ENCODE peak calls at places on chromosomes 13 and 19, in six cellular contexts. V is NB4; D is esophagus squamous epithelium; C is pancreas; K is brain microvascular endothelial cell; Z is CD8-positive, alpha-beta T cell. X is an unnamed sample.

GRCh38 chr19:1017906-1018305 is 3.0 kb downstream of the TMEM259 start:
- DNase-seq in D (no peak), V (no peak), Z (no peak), C (peak; percentile 69), K (no peak), X (no peak)

GRCh38 chr19:10891360-10892108 is 20.2 kb downstream of the CARM1 start:
- DNase-seq in D (no peak), V (no peak), Z (no peak), K (no peak), C (no peak), X (no peak)

GRCh38 chr19:18023596-18024212 is 15.7 kb downstream of the ARRDC2 start:
- DNase-seq in K (peak; percentile 87), D (peak; percentile 45), V (peak; percentile 93), Z (peak; percentile 69), C (no peak), X (peak; percentile 84)

GRCh38 chr13:95784161-95784880 is 107.4 kb downstream of the DNAJC3 start:
- DNase-seq in V (no peak), K (peak; percentile 57), Z (no peak), D (no peak), C (no peak), X (no peak)

GRCh38 chr13:79516590-79516989 is 35.6 kb downstream of the NDFIP2 start:
- DNase-seq in Z (no peak), C (no peak), D (no peak), V (no peak), K (no peak), X (no peak)

GRCh38 chr13:18960637-18961227 is 220.9 kb downstream of the TUBA3C start:
- DNase-seq in Z (no peak), D (no peak), C (peak; percentile 50), K (no peak), V (no peak), X (no peak)

GRCh38 chr13:62250501-62251175 is 835.0 kb upstream of the PCDH20 start:
- DNase-seq in D (no peak), V (peak; percentile 4), C (no peak), Z (no peak), K (no peak), X (no peak)

GRCh38 chr13:88051746-88052482 is 380.7 kb downstream of the SLITRK5 start:
- DNase-seq in D (no peak), V (peak; percentile 11), Z (no peak), K (no peak), C (peak; percentile 39), X (no peak)

GRCh38 chr19:11587302-11587972 is 9.8 kb upstream of the ZNF627 start:
- DNase-seq in D (no peak), V (peak; percentile 84), Z (peak; percentile 60), K (peak; percentile 65), C (no peak), X (peak; percentile 82)

GRCh38 chr13:77345150-77345780 is 18.4 kb upstream of the MYCBP2 start:
- DNase-seq in C (no peak), Z (no peak), V (no peak), D (no peak), K (no peak), X (no peak)

GRCh38 chr13:75479102-75479501 is 2.9 kb downstream of the TBC1D4 start:
- DNase-seq in D (no peak), C (no peak), V (no peak), K (no peak), Z (no peak), X (no peak)

GRCh38 chr19:54317108-54317964 is 4.4 kb upstream of the LILRA5 start:
- DNase-seq in K (no peak), Z (no peak), C (no peak), D (no peak), V (no peak), X (no peak)

DNA sequence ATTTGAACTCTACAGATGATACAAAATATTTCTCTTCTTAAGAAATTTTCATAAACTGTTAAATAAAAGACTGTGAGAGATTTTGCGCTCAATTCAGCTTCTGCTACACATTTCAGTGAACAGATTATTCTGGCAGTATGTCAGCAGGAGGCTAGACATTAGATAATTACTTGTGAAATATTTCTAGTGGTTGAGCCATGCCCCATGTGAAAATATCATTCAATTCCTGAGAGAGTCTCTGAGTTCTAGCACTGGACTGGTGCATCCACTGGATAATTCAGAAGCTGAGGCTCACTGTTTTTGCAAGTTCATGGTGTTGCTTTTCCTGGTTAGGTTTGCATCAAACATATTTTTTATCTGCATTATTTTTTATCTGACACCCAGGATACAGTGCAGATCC is 315.6 kb downstream of the SLC7A1 start:
- DNase-seq in V (no peak), C (no peak), D (no peak), Z (no peak), K (no peak), X (no peak)
- TF ChIP-seq CTCF in V (no peak), C (no peak), D (no peak), Z (no peak), K (no peak), X (no peak)

GRCh38 chr13:42329239-42329638 is 57.3 kb downstream of the AKAP11 start:
- DNase-seq in D (no peak), V (no peak), C (no peak), Z (no peak), K (no peak), X (no peak)

GRCh38 chr13:42337808-42338600 is 66.1 kb downstream of the AKAP11 start:
- DNase-seq in K (peak; percentile 25), Z (no peak), C (no peak), D (no peak), V (no peak), X (no peak)

GRCh38 chr13:42330991-42331390 is 59.0 kb downstream of the AKAP11 start:
- DNase-seq in V (no peak), K (no peak), D (no peak), Z (no peak), C (no peak), X (no peak)

GRCh38 chr13:42334329-42334706 is 62.4 kb downstream of the AKAP11 start:
- DNase-seq in K (no peak), Z (no peak), V (no peak), D (no peak), C (no peak), X (no peak)

DNA sequence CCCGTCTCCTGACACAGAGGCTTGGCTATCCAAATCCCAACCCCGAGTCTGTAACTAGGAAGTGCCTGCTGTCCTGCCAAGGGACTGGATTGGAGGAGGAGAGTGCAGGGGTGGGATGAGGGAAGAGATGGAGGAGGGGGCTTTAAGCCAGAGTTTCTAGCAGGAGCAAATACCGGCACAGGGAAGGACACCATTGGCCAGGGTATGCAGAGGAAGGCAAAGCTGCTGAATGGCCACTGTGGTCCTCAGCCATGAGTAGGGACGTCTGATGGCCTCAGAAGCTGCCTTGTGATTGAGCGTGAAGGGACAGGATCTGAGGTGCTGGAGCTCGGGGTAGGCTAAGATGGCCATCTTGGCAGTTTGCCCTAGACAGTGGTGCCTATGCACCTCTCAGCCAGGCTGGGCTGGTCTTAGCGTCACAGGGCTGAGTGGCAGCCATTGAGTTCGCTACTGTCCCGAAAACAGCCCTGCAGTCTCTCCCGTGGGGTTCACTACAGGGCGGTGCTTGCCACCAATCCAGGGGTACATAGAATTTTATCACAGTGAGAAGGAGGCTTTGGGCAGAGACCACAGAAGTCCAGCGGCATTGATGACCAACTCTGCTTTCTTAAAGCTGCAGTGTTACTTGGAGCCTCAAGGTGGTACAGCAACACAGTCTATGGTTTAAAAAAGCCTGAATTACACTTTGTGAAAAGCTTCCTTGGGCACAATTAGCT is 61.8 kb downstream of the AKAP11 start:
- DNase-seq in Z (no peak), K (peak; percentile 29), V (peak; percentile 33), D (no peak), C (no peak), X (no peak)
- TF ChIP-seq CTCF in Z (peak; percentile 32), K (peak; percentile 81), V (peak; percentile 29), D (peak; percentile 11), C (no peak), X (no peak)

GRCh38 chr19:14473915-14474578 is 1.1 kb downstream of the PTGER1 start:
- DNase-seq in K (no peak), C (peak; percentile 71), Z (no peak), V (no peak), D (no peak), X (no peak)

GRCh38 chr19:14474827-14475226 is 327 bp downstream of the PTGER1 start:
- DNase-seq in K (no peak), Z (no peak), C (peak; percentile 67), D (no peak), V (no peak), X (no peak)

GRCh38 chr19:14476307-14476662 is 1.1 kb upstream of the PTGER1 start:
- DNase-seq in K (no peak), V (no peak), Z (no peak), C (no peak), D (no peak), X (no peak)

GRCh38 chr19:14476663-14477401 is 1.7 kb upstream of the PTGER1 start:
- DNase-seq in D (no peak), V (peak; percentile 77), K (peak; percentile 84), C (peak; percentile 56), Z (peak; percentile 32), X (no peak)

DNA sequence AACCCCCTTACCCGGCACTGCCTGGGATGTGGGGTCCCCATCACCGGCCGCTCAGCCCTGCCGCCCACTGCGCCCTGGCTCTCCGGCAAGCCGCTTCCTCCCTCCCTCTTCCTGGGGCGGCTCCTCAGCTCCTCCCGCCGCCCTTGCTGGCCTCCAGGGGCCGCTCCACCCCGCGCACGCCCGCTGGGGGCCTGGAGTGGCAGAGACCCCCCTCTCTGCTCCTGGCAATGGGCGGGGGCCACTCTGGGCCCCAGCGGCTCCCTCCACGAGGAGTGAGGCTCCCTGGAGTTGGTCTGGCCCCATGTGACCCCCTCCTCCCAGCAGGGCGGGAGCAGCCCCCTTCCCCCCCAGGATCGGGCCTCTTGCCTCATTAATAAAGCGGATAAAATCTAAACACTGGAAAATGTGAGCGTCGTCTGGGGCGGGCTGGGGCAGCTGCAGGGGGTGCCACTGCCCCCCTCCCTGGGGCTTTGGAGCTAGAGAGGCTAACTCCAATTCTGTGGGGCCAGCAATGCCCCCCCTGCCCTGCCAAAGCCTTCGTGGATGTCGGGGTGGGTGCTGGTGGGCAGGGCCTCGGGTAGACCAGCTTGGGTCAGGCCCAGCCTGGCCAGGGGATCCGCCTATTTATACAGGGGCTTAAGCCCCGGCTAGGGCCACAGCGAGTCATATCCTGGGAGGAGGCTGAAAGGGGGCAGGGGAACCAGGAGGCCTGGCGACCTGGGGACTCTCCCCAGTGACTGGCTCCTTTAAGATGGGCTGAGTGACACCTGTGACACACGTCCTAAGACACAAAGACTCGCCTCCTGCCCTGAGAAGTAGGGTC is at the start of gene PTGER1:
- DNase-seq in Z (no peak), C (peak; percentile 61), V (peak; percentile 76), D (no peak), K (no peak), X (no peak)
- TF ChIP-seq CTCF in Z (no peak), C (no peak), V (no peak), D (peak; percentile 34), K (peak; percentile 53), X (peak; percentile 32)

DNA sequence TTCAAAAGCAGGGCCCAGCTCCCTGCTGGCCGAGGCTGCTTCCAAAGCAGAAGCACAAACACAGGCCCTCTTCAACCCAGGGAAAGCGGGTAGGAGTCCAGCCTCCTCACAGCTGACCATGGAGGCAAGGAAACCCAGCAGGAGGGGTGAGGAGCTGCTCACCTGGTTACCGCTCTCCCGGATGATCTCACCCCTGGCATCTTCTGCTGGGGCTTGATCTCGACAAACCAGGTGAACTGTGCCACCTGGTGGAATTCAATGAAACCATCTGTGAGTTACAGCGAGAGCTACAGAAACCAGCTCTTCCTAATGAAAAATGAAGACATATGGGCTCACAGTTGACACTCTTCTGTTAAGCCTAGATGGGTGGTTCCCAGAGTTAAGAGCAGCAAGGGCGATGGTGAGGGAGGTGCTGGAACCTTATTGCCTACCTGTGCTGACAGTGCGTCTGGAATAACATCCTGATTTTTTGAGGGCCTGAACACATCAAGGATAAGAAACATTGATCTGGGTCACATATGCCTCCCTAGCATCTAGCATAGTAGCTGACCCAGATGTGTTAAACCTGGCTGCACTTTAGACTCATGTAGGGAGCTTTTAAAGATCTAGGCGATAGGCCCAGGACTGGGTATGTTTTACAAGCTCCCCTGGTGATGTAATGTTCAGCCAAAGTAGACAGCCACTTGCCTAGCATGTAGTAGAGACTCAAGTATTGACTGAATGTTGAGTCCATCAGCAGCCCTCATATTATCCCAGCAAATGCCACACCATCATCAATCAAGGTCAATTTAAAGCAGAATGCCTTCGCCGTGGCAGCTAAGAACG is 6.1 kb downstream of the DHRS12 start:
- DNase-seq in C (peak; percentile 88), Z (peak; percentile 30), D (no peak), V (peak; percentile 73), K (peak; percentile 40), X (no peak)
- TF ChIP-seq CTCF in C (peak; percentile 57), Z (peak; percentile 51), D (peak; percentile 63), V (peak; percentile 34), K (peak; percentile 67), X (no peak)